ENCODE peak calls at places on chromosomes 4 and X, in four cellular contexts. Y is mammary epithelial cell, F is endodermal cell, L is psoas muscle. R is an unnamed sample. For H3K4me1, the result is how much of the 10 kb centered on the place peaks cover.

GRCh38 chr4:83751336-83751949 is 215.5 kb downstream of the GPAT3 start:
- DNase-seq in Y (peak), L (no peak), F (no peak), R (no peak)

GRCh38 chr4:56821394-56822263 is at the start of gene SPINK2:
- DNase-seq in L (no peak), Y (no peak), F (peak), R (peak)

GRCh38 chrX:75781618-75782017 is 3.4 kb downstream of the MAGEE2 start:
- DNase-seq in Y (no peak), L (peak), F (no peak), R (no peak)

GRCh38 chrX:111170017-111170416 is 74.0 kb downstream of the PAK3 start:
- DNase-seq in F (no peak), L (no peak), Y (no peak), R (no peak)

GRCh38 chr4:23779839-23780238 is 110.0 kb downstream of the PPARGC1A start:
- DNase-seq in F (no peak), L (no peak), Y (no peak), R (no peak)

GRCh38 chrX:138057883-138058282 is 492.0 kb downstream of the ZIC3 start:
- DNase-seq in L (no peak), Y (no peak), F (no peak), R (no peak)

GRCh38 chr4:164345756-164346155 is 408.2 kb upstream of the SMIM31 start:
- DNase-seq in F (no peak), Y (peak), L (no peak), R (no peak)

GRCh38 chr4:86891785-86892638 is at the start of gene C4orf36:
- DNase-seq in F (peak), Y (peak), L (peak), R (peak)

GRCh38 chrX:140766024-140766611 is 56.6 kb downstream of the LINC00632 start:
- DNase-seq in Y (peak), L (no peak), F (peak), R (peak)

GRCh38 chr4:48127231-48127881 is 6.7 kb downstream of the TXK start:
- DNase-seq in Y (no peak), L (no peak), F (peak), R (no peak)

GRCh38 chr4:48127882-48128394 is 6.1 kb downstream of the TXK start:
- DNase-seq in F (peak), L (no peak), Y (peak), R (peak)

GRCh38 chr4:48129307-48130014 is 4.6 kb downstream of the TXK start:
- DNase-seq in L (no peak), F (peak), Y (no peak), R (peak)

GRCh38 chr4:48124870-48125269 is 9.2 kb downstream of the TXK start:
- DNase-seq in L (no peak), Y (no peak), F (no peak), R (no peak)

GRCh38 chr4:48126621-48127020 is 7.4 kb downstream of the TXK start:
- DNase-seq in L (no peak), Y (no peak), F (no peak), R (no peak)
- H3K4me1 ChIP-seq in L (under half), Y (under half), F (under half), R (under half)

DNA sequence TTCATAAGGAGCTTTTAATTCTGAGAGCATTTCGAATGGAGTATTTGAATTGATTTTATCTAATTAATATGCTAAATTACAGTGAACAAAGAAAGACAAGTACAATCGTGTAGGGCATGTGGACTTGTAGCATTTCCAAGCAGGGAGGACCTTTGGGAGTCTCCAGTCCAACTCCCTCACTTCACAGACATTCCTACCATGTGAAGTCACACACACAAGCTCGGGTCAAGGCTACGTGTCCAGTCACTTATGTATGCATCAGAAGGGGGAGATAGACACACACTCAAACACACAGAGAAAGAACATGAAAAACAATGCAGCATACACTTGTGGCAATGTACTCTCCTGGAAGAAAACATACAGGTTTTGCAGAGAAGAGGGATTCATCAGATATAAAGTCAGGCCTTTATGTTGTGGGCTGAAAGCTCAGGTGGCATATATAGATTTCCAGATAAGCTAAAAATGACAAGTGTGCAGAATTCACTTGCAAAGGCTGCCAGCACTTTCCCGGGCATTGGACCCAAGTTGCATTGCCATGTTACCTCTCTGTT is 136.1 kb upstream of the MID1 start:
- DNase-seq in Y (peak), F (no peak), L (no peak), R (no peak)
- H3K27ac ChIP-seq in Y (no peak), F (peak), L (no peak), R (peak)

GRCh38 chrX:153060095-153060445 is 3.8 kb downstream of the PNMA3 start:
- DNase-seq in F (no peak), Y (no peak), L (no peak), R (no peak)

GRCh38 chrX:153065389-153065788 is 6.9 kb upstream of the PNMA6A start:
- DNase-seq in L (no peak), Y (no peak), F (no peak), R (no peak)

GRCh38 chrX:153061732-153062131 is 5.5 kb downstream of the PNMA3 start:
- DNase-seq in L (no peak), F (no peak), Y (peak), R (no peak)

GRCh38 chrX:153064061-153064460 is 7.8 kb downstream of the PNMA3 start:
- DNase-seq in L (no peak), Y (no peak), F (no peak), R (no peak)

GRCh38 chrX:153063315-153063714 is 7.0 kb downstream of the PNMA3 start:
- DNase-seq in Y (no peak), F (no peak), L (no peak), R (no peak)
- H3K4me1 ChIP-seq in Y (under half), F (under half), L (under half), R (under half)

GRCh38 chrX:119880552-119881437 is 9.2 kb downstream of the NDUFA1 start:
- DNase-seq in F (peak), L (no peak), Y (peak), R (peak)
- H3K27ac ChIP-seq in F (no peak), L (no peak), Y (no peak), R (no peak)

GRCh38 chrX:2697741-2698294 is 6.7 kb downstream of the CD99 start:
- DNase-seq in F (no peak), Y (no peak), L (no peak), R (no peak)
- H3K4me1 ChIP-seq in F (under half), Y (under half), L (half or more), R (half or more)

R was measured in transverse colon.